ENCODE peak calls at places on chromosomes 6 and 20, in ten cellular contexts. L, N, J, G, X, U, O, V, Y and K are unnamed samples.

GRCh38 chr6:107110200-107110599 is 5.1 kb downstream of the BEND3 start:
- DNase-seq in U (no peak), N (no peak), X (no peak), G (no peak), O (no peak), J (no peak), L (no peak), V (no peak), Y (no peak), K (no peak)

GRCh38 chr20:40188319-40188718 is 500.7 kb downstream of the MAFB start:
- DNase-seq in U (no peak), V (no peak), J (no peak), X (no peak), G (no peak), O (no peak), Y (no peak), N (no peak), L (no peak), K (no peak)

GRCh38 chr6:16543491-16543890 is 217.8 kb downstream of the ATXN1 start:
- DNase-seq in O (no peak), X (no peak), U (no peak), N (no peak), V (no peak), J (no peak), Y (no peak), G (no peak), L (no peak), K (no peak)

GRCh38 chr20:48787861-48788375 is 39.9 kb downstream of the PREX1 start:
- DNase-seq in O (no peak), V (no peak), J (no peak), N (no peak), Y (peak), U (peak), L (no peak), G (no peak), X (no peak), K (no peak)

GRCh38 chr6:1029196-1029595 is 282.7 kb upstream of the FOXQ1 start:
- DNase-seq in G (no peak), U (peak), Y (no peak), L (no peak), V (no peak), N (no peak), O (no peak), X (no peak), J (no peak), K (no peak)

GRCh38 chr20:10259166-10259565 is 40.5 kb downstream of the SNAP25 start:
- DNase-seq in J (no peak), L (no peak), Y (no peak), N (no peak), G (no peak), O (no peak), U (no peak), X (no peak), V (no peak), K (no peak)

GRCh38 chr20:11686195-11686594 is 231.5 kb upstream of the BTBD3 start:
- DNase-seq in L (no peak), Y (no peak), G (no peak), N (no peak), V (no peak), X (no peak), O (no peak), J (no peak), U (no peak), K (no peak)

GRCh38 chr6:146770965-146771735 is 172.4 kb downstream of the ADGB start:
- DNase-seq in L (no peak), Y (peak), V (no peak), G (peak), X (peak), U (no peak), J (no peak), N (peak), O (no peak), K (no peak)

GRCh38 chr20:33827629-33828325 is 16.6 kb downstream of the CHMP4B start:
- DNase-seq in G (no peak), V (no peak), N (no peak), O (no peak), X (no peak), U (peak), L (no peak), Y (no peak), J (no peak), K (no peak)

GRCh38 chr6:169917153-169917552 is 165.7 kb downstream of the ERMARD start:
- DNase-seq in N (no peak), J (no peak), V (no peak), X (no peak), L (no peak), G (no peak), O (no peak), Y (no peak), U (no peak), K (no peak)

GRCh38 chr6:33812669-33813068 is 8.9 kb upstream of the MLN start:
- DNase-seq in U (no peak), Y (peak), X (no peak), J (no peak), V (no peak), G (peak), L (no peak), N (no peak), O (peak), K (no peak)

GRCh38 chr20:33370296-33370695 is 31.0 kb downstream of the CDK5RAP1 start:
- DNase-seq in N (peak), U (no peak), X (no peak), O (peak), Y (no peak), J (peak), G (peak), V (no peak), L (no peak), K (no peak)

GRCh38 chr6:33708516-33709204 is 2.8 kb downstream of the UQCC2 start:
- DNase-seq in X (no peak), U (no peak), O (no peak), V (no peak), G (no peak), N (no peak), J (no peak), Y (peak), L (no peak), K (no peak)

GRCh38 chr6:157143885-157144795 is 179.2 kb downstream of the TMEM242 start:
- DNase-seq in L (no peak), Y (no peak), N (no peak), G (no peak), V (no peak), X (no peak), J (no peak), O (no peak), U (no peak), K (no peak)

GRCh38 chr20:22004946-22005345 is 299.5 kb downstream of the PAX1 start:
- DNase-seq in O (no peak), V (no peak), Y (no peak), N (no peak), J (no peak), X (no peak), G (no peak), L (no peak), U (no peak), K (no peak)

GRCh38 chr6:116049381-116049780 is 11.3 kb downstream of the FRK start:
- DNase-seq in G (no peak), U (no peak), O (no peak), L (no peak), J (no peak), X (no peak), N (no peak), Y (no peak), V (no peak), K (no peak)

GRCh38 chr6:17305219-17306001 is 24.2 kb downstream of the RBM24 start:
- DNase-seq in Y (no peak), X (no peak), V (no peak), J (no peak), O (no peak), G (no peak), U (peak), L (no peak), N (no peak), K (no peak)

GRCh38 chr20:11431613-11432012 is 486.1 kb upstream of the BTBD3 start:
- DNase-seq in G (no peak), J (no peak), V (no peak), U (no peak), N (no peak), Y (no peak), X (no peak), L (no peak), O (no peak), K (no peak)

GRCh38 chr20:49887251-49887827 is 28.0 kb downstream of the SPATA2 start:
- DNase-seq in L (no peak), J (no peak), Y (no peak), G (no peak), O (no peak), X (no peak), V (no peak), N (no peak), U (no peak), K (no peak)

GRCh38 chr20:61295249-61295648 is 43.2 kb downstream of the CDH4 start:
- DNase-seq in V (no peak), O (no peak), U (no peak), G (no peak), Y (no peak), N (no peak), X (no peak), J (no peak), L (no peak), K (no peak)

GRCh38 chr20:52515877-52516276 is 324.3 kb upstream of the ZFP64 start:
- DNase-seq in V (no peak), G (no peak), U (no peak), X (no peak), N (no peak), O (no peak), J (no peak), Y (no peak), L (no peak), K (no peak)

GRCh38 chr20:62557999-62558408 is 82.2 kb upstream of the GATA5 start:
- DNase-seq in G (no peak), Y (no peak), J (no peak), U (no peak), O (no peak), V (no peak), N (no peak), X (no peak), L (no peak), K (no peak)

GRCh38 chr20:43492101-43492500 is 15.4 kb upstream of the L3MBTL1 start:
- DNase-seq in O (no peak), Y (no peak), V (no peak), N (no peak), J (peak), U (no peak), G (no peak), L (no peak), X (no peak), K (peak)

GRCh38 chr6:107561325-107561724 is 71.4 kb downstream of the SOBP start:
- DNase-seq in V (no peak), L (no peak), X (peak), U (no peak), Y (no peak), J (no peak), N (no peak), O (no peak), G (no peak), K (no peak)

GRCh38 chr20:58696411-58696961 is 3.9 kb downstream of the NPEPL1 start:
- DNase-seq in J (no peak), G (no peak), O (no peak), L (no peak), N (no peak), U (no peak), X (no peak), Y (peak), V (no peak), K (no peak)

GRCh38 chr20:34864216-34864615 is 8.4 kb downstream of the GGT7 start:
- DNase-seq in U (no peak), X (no peak), Y (no peak), O (no peak), G (no peak), V (no peak), J (no peak), L (no peak), N (no peak), K (no peak)

GRCh38 chr20:41140226-41141133 is 3.1 kb downstream of the PLCG1 start:
- DNase-seq in G (no peak), X (no peak), L (no peak), V (no peak), U (no peak), O (no peak), Y (peak), N (no peak), J (no peak), K (no peak)

DNA sequence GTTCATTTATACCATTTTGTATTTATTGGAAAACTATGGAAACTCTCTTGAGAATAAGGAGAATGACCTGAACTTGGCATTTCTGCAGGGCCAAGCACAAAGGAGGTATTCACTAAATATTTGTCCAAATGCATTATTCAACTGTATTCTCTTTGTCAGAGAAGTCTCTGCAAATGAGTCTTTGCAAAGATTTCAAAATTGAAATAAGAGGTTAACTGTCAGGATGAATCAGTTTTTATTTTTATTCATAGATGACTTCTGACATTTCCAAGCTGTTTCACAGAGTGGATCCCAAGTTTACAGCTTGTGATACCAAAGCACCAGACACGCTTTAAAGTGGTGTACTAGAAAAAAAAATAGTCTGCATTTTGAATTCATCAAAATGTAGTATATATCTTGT is 131.6 kb downstream of the UTRN start:
- DNase-seq in N (no peak), L (no peak), O (no peak), V (no peak), X (no peak), G (no peak), Y (no peak), U (no peak), J (no peak), K (no peak)
- H3K27ac ChIP-seq in N (no peak), L (no peak), O (no peak), V (no peak), X (no peak), G (no peak), Y (no peak), U (no peak), J (no peak), K (peak)

DNA sequence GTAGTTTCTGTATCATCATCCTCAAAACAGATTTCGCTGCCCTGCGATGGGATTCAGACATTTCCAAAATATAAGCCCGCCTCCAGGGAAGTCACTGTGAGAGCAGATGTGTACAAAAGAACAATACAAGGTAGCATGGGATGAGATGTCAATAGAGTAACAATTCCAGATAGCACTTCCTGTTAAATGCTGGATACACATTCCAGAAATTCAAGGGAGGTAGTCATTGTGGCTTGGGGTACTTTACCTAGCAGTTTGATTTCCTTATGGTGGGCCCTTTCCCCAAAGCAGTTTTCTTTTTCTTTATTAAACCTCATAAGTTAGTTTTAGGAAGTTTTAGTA is 2.5 kb downstream of the RNF217 start:
- DNase-seq in Y (no peak), L (no peak), J (no peak), V (no peak), X (no peak), O (no peak), U (no peak), G (no peak), N (no peak), K (no peak)
- H3K27ac ChIP-seq in Y (peak), L (peak), J (peak), V (no peak), X (peak), O (peak), U (no peak), G (no peak), N (no peak), K (peak)

GRCh38 chr20:19493794-19494495 is 264.1 kb upstream of the RIN2 start:
- DNase-seq in J (no peak), U (no peak), N (no peak), O (no peak), L (no peak), V (no peak), Y (no peak), X (no peak), G (no peak), K (no peak)
- H3K27ac ChIP-seq in J (no peak), U (no peak), N (no peak), O (no peak), L (no peak), V (no peak), Y (no peak), X (peak), G (no peak), K (no peak)

GRCh38 chr6:35047265-35048011 is 93.7 kb downstream of the TCP11 start:
- DNase-seq in X (peak), V (no peak), J (no peak), U (peak), N (no peak), O (no peak), L (no peak), G (peak), Y (no peak), K (no peak)

GRCh38 chr6:35048631-35049083 is 92.5 kb downstream of the TCP11 start:
- DNase-seq in G (peak), J (no peak), X (peak), L (no peak), N (no peak), O (no peak), Y (no peak), V (no peak), U (peak), K (no peak)

GRCh38 chr6:35048031-35048613 is 93.0 kb downstream of the TCP11 start:
- DNase-seq in G (no peak), U (peak), V (no peak), L (no peak), Y (no peak), J (no peak), N (no peak), O (no peak), X (peak), K (no peak)

GRCh38 chr6:35046098-35046497 is 95.0 kb downstream of the TCP11 start:
- DNase-seq in V (no peak), U (no peak), Y (no peak), L (no peak), N (no peak), X (no peak), O (no peak), G (no peak), J (peak), K (no peak)

GRCh38 chr6:35046862-35047261 is 94.3 kb downstream of the TCP11 start:
- DNase-seq in N (no peak), V (no peak), J (no peak), U (no peak), O (no peak), Y (no peak), X (peak), L (no peak), G (no peak), K (no peak)
- H3K27ac ChIP-seq in N (no peak), V (no peak), J (no peak), U (peak), O (peak), Y (peak), X (peak), L (peak), G (no peak), K (peak)

DNA sequence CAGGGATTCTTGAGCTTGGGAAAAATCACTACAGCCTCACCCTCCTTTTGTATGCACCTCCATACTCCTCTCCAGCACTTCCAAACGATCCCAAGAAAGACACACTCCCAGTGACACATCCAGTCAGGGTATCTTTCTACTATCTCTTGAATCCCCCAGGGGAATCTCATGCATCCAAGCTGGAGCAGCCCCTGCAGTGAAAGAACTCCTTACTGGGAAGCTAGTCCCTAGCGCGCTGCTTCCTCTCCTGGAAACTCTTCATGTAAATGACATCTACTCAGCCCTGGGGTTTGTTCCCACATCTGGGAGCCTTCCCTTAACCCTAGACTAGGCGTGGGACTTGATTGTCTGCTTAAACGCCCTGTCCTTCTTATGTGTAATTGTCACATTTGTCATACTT is 329.1 kb upstream of the QKI start:
- DNase-seq in G (no peak), N (no peak), O (no peak), V (no peak), X (no peak), J (no peak), Y (no peak), L (no peak), U (no peak), K (no peak)
- H3K27ac ChIP-seq in G (no peak), N (no peak), O (no peak), V (no peak), X (no peak), J (no peak), Y (no peak), L (no peak), U (no peak), K (no peak)

DNA sequence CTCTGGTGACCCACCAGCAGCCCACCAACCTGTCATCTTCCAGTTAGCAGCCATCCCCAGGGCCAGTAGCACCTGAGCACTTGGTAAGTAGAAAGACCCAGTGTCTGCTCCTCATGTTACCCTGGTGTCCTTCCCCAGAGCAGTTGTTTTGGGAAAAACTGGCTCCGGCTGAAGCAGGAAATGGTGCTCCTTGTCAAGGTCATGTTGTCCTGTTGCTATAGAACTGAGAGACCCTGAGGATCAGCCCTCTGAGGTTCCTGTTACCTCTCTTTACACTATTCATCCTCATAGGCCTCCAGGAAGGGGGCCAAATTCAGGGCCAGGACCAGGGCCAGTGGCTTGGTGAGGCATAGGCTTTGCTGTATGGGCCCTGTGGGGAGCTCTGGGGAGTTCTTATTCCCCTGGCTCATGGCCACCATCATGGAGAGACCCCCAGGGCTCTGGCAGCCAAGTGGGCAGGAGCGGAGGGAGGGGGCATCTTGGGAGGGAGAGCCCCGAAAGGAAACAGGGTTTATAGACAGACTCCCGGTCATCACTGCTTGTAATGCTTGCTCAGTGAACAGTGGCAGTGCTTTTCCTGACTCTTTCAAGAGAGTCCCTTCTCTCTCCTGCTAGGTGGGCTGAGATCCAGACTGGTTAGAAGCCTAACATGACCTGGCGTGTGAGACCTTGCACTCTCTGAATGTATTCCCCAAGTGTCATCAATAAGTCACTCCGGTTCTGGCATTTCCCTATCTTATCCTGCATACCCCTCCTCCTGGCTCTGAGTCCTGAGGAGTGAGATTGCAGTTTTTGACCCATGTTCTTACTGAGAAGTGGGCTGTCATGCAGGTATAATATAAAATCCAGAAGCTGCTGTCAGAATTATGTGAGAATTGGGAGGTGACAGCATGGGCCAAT is 50.7 kb downstream of the PPARD start:
- DNase-seq in L (no peak), V (no peak), N (no peak), J (peak), Y (no peak), X (no peak), O (no peak), U (no peak), G (no peak), K (no peak)
- H3K27ac ChIP-seq in L (peak), V (peak), N (no peak), J (peak), Y (no peak), X (no peak), O (peak), U (no peak), G (peak), K (peak)

DNA sequence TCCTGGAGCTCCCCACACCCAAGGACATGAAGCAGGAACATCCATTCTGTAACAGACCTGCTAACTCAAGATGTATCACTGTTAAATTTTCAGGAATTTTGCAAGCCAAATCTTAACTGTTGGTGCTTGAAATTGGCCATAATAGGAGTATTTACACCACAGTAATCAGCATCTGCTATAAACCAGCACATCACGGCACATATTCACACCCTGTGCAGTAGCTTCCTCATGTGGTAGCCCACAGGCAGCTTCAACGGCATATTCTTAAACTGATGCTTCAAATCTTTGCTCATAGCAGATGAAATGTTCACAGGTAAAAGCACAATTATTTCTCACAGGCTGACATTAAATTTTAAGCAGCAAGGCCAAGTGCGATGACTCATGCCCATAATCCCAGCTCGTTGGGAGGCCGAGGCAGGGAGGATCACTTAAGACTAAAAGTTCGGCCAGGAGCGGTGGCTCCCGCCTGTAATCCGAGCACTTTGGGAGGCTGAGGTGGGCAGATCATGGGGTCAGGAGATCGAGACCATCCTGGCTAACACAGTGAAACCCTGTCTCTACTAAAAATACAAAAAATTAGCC is 43.5 kb upstream of the LYRM2 start:
- DNase-seq in V (no peak), N (no peak), G (no peak), X (no peak), O (no peak), L (no peak), J (no peak), U (no peak), Y (no peak), K (no peak)
- H3K27ac ChIP-seq in V (no peak), N (no peak), G (no peak), X (no peak), O (no peak), L (no peak), J (no peak), U (no peak), Y (no peak), K (no peak)